ENCODE peak calls at places on chromosomes 11 and 22, in nine cellular contexts. Y is A549, G is right lobe of liver, E is GM12892, K is IMR-90, M is lower leg skin, H is erythroblast, B is testis, C is body of pancreas. V is an unnamed sample.

GRCh38 chr22:49927483-49928184 is 9.2 kb downstream of the CRELD2 start:
- DNase-seq in B (no peak), H (no peak), M (no peak), C (no peak), Y (no peak), E (no peak), K (no peak), G (no peak), V (no peak)

GRCh38 chr11:117691501-117691900 is 105.5 kb downstream of the DSCAML1 start:
- DNase-seq in M (no peak), G (no peak), C (no peak), B (no peak), E (no peak), Y (no peak), K (no peak), H (no peak), V (no peak)

GRCh38 chr11:10076458-10077141 is 217.4 kb downstream of the SBF2 start:
- DNase-seq in C (peak), M (no peak), B (peak), E (no peak), K (peak), H (peak), G (peak), Y (peak), V (peak)

GRCh38 chr11:119335091-119335654 is 846 bp downstream of the RNF26 start:
- DNase-seq in M (no peak), E (no peak), G (peak), K (no peak), Y (no peak), B (no peak), C (no peak), H (peak), V (no peak)

GRCh38 chr11:84853841-84854497 is 773.2 kb downstream of the DLG2 start:
- DNase-seq in G (no peak), Y (no peak), H (no peak), B (no peak), M (no peak), E (no peak), K (no peak), C (no peak), V (no peak)

GRCh38 chr22:20423636-20424511 is 13.8 kb downstream of the SCARF2 start:
- DNase-seq in E (no peak), K (no peak), G (no peak), M (no peak), B (no peak), Y (no peak), H (no peak), C (no peak), V (peak)

GRCh38 chr11:33406241-33406640 is 149.1 kb downstream of the HIPK3 start:
- DNase-seq in C (no peak), K (no peak), E (no peak), Y (no peak), M (no peak), H (no peak), B (no peak), G (no peak), V (no peak)

GRCh38 chr22:48434868-48435250 is 1392.8 kb downstream of the BRD1 start:
- DNase-seq in Y (no peak), M (no peak), K (no peak), E (no peak), B (no peak), G (peak), H (no peak), C (no peak), V (no peak)

GRCh38 chr11:61333638-61334433 is 808 bp downstream of the TKFC start:
- DNase-seq in M (no peak), H (no peak), G (no peak), B (no peak), E (no peak), C (no peak), K (no peak), Y (no peak), V (peak)

GRCh38 chr11:73143126-73143838 is 1.2 kb upstream of the FCHSD2 start:
- DNase-seq in E (no peak), Y (no peak), B (no peak), M (peak), H (peak), K (peak), G (no peak), C (peak), V (peak)

GRCh38 chr11:116731821-116732739 is 40.7 kb downstream of the BUD13 start:
- DNase-seq in C (no peak), M (peak), H (no peak), E (no peak), Y (no peak), B (no peak), G (no peak), K (no peak), V (no peak)

GRCh38 chr11:45237666-45238348 is 48.3 kb downstream of the SYT13 start:
- DNase-seq in H (no peak), B (no peak), M (no peak), K (no peak), E (no peak), G (no peak), C (no peak), Y (no peak), V (no peak)

GRCh38 chr11:124535552-124536232 is 7.8 kb downstream of the OR8B12 start:
- DNase-seq in K (peak), B (no peak), C (no peak), Y (peak), M (no peak), G (no peak), H (no peak), E (no peak), V (peak)

GRCh38 chr22:35307892-35308291 is 8.2 kb downstream of the TOM1 start:
- DNase-seq in H (no peak), Y (no peak), E (no peak), G (no peak), M (no peak), K (no peak), B (no peak), C (no peak), V (no peak)

GRCh38 chr11:60869451-60869825 is 2.1 kb downstream of the ZP1 start:
- DNase-seq in G (no peak), K (no peak), B (peak), M (peak), Y (no peak), C (no peak), H (no peak), E (no peak), V (no peak)

GRCh38 chr22:43625242-43625641 is 186.9 kb downstream of the EFCAB6 start:
- DNase-seq in Y (peak), B (no peak), M (peak), C (no peak), E (no peak), H (no peak), G (no peak), K (no peak), V (no peak)

GRCh38 chr11:45658292-45658991 is 7.0 kb downstream of the CHST1 start:
- DNase-seq in Y (no peak), M (peak), B (peak), C (peak), G (peak), E (no peak), H (no peak), K (peak), V (peak)

GRCh38 chr11:123330948-123331347 is 99.1 kb upstream of the GRAMD1B start:
- DNase-seq in M (no peak), C (no peak), E (no peak), B (no peak), G (no peak), K (no peak), H (no peak), Y (no peak), V (no peak)

GRCh38 chr11:69053546-69054396 is 5.0 kb downstream of the TPCN2 start:
- DNase-seq in M (no peak), H (no peak), Y (no peak), B (no peak), G (no peak), K (no peak), C (no peak), E (no peak), V (no peak)

GRCh38 chr11:62709262-62710000 is 2.0 kb downstream of the GNG3 start:
- DNase-seq in H (peak), E (peak), B (peak), C (peak), Y (peak), G (peak), K (peak), M (peak), V (peak)

GRCh38 chr22:19066531-19067271 is 55.5 kb downstream of the DGCR2 start:
- DNase-seq in K (peak), E (no peak), C (no peak), G (no peak), Y (no peak), M (no peak), B (no peak), H (no peak), V (no peak)

GRCh38 chr22:36256474-36256873 is 3.5 kb downstream of the APOL1 start:
- DNase-seq in Y (no peak), M (no peak), G (no peak), B (no peak), H (no peak), C (no peak), E (no peak), K (peak), V (no peak)

GRCh38 chr11:120775986-120776682 is 247.8 kb upstream of the TBCEL start:
- DNase-seq in B (no peak), M (peak), H (no peak), G (no peak), E (no peak), K (no peak), Y (no peak), C (no peak), V (no peak)

GRCh38 chr22:46894081-46894671 is 131.7 kb downstream of the TBC1D22A start:
- DNase-seq in Y (no peak), B (peak), E (no peak), G (no peak), C (no peak), H (no peak), M (peak), K (peak), V (no peak)

GRCh38 chr11:36441610-36442208 is 68.4 kb downstream of the TRAF6 start:
- DNase-seq in M (no peak), G (no peak), B (no peak), Y (no peak), C (no peak), K (no peak), H (no peak), E (no peak), V (no peak)

GRCh38 chr22:17159504-17159951 is 451 bp upstream of the HDHD5 start:
- DNase-seq in E (no peak), G (peak), Y (peak), M (peak), K (peak), C (peak), B (peak), H (no peak), V (peak)

GRCh38 chr11:73186294-73186850 is 31.7 kb upstream of the P2RY2 start:
- DNase-seq in K (no peak), B (no peak), C (no peak), G (no peak), M (no peak), Y (peak), E (no peak), H (no peak), V (peak)

GRCh38 chr22:18976197-18976751 is 40.2 kb upstream of the PRODH start:
- DNase-seq in E (no peak), B (no peak), G (peak), Y (no peak), H (no peak), C (peak), K (no peak), M (no peak), V (no peak)

GRCh38 chr22:45105281-45105700 is 58.4 kb upstream of the NUP50 start:
- DNase-seq in B (peak), E (no peak), M (no peak), H (no peak), K (peak), G (no peak), Y (peak), C (no peak), V (no peak)

GRCh38 chr11:73167555-73167954 is 25.4 kb upstream of the FCHSD2 start:
- DNase-seq in Y (no peak), G (no peak), E (no peak), M (no peak), C (no peak), B (peak), K (no peak), H (no peak), V (no peak)

GRCh38 chr11:35662061-35662648 is 420 bp upstream of the TRIM44 start:
- DNase-seq in M (no peak), E (no peak), C (no peak), Y (no peak), G (peak), H (peak), K (no peak), B (no peak), V (no peak)

GRCh38 chr11:117822031-117822521 is 2.5 kb downstream of the FXYD2 start:
- DNase-seq in B (peak), Y (no peak), M (no peak), G (no peak), C (peak), K (no peak), E (no peak), H (no peak), V (peak)

GRCh38 chr11:19686234-19686633 is 26.4 kb upstream of the NAV2 start:
- DNase-seq in M (no peak), G (no peak), B (no peak), H (no peak), K (no peak), E (no peak), C (no peak), Y (no peak), V (no peak)

GRCh38 chr11:38460901-38461300 is 1862.9 kb upstream of the RAG2 start:
- DNase-seq in B (no peak), E (no peak), H (no peak), C (peak), K (peak), M (no peak), G (no peak), Y (no peak), V (peak)

GRCh38 chr11:58546841-58547240 is 28.8 kb downstream of the LPXN start:
- DNase-seq in M (no peak), E (no peak), Y (no peak), G (no peak), C (no peak), B (no peak), K (no peak), H (no peak), V (no peak)

GRCh38 chr11:88059326-88059725 is 115.9 kb downstream of the RAB38 start:
- DNase-seq in E (no peak), H (no peak), K (no peak), B (no peak), Y (no peak), C (no peak), M (no peak), G (no peak), V (no peak)

GRCh38 chr11:62806611-62807121 is 1.4 kb upstream of the NXF1 start:
- DNase-seq in Y (no peak), H (no peak), K (peak), B (no peak), E (no peak), G (peak), M (no peak), C (peak), V (peak)

GRCh38 chr11:20715464-20715863 is 46.1 kb downstream of the NELL1 start:
- DNase-seq in B (no peak), Y (no peak), C (no peak), M (no peak), G (no peak), H (no peak), E (no peak), K (no peak), V (no peak)

GRCh38 chr11:14642873-14643696 is 519 bp upstream of the PDE3B start:
- DNase-seq in M (peak), Y (peak), C (peak), E (no peak), H (peak), G (no peak), B (no peak), K (no peak), V (peak)

GRCh38 chr11:14642453-14642852 is 1.2 kb upstream of the PDE3B start:
- DNase-seq in M (no peak), C (no peak), K (no peak), H (no peak), Y (no peak), E (no peak), B (no peak), G (no peak), V (peak)

GRCh38 chr11:14645247-14645912 is 1.8 kb downstream of the PDE3B start:
- DNase-seq in Y (no peak), G (no peak), B (no peak), C (no peak), K (peak), H (peak), E (no peak), M (no peak), V (peak)

GRCh38 chr11:14644396-14645246 is 1.0 kb downstream of the PDE3B start:
- DNase-seq in E (no peak), B (peak), H (peak), G (peak), M (peak), C (peak), K (no peak), Y (peak), V (peak)

GRCh38 chr11:14643697-14644395 is at the start of gene PDE3B:
- DNase-seq in G (peak), B (peak), K (peak), E (peak), Y (peak), C (peak), M (peak), H (peak), V (peak)
- TF ChIP-seq POLR2A in G (peak), B (no peak), K (no peak), E (peak), Y (peak), C (peak), M (no peak), H (peak), V (peak)

GRCh38 chr11:113779496-113779895 is at the start of gene CLDN25:
- DNase-seq in H (no peak), B (no peak), E (no peak), K (no peak), G (no peak), C (no peak), Y (no peak), M (no peak), V (no peak)

GRCh38 chr11:113782134-113782533 is 2.5 kb downstream of the CLDN25 start:
- DNase-seq in B (no peak), E (no peak), Y (no peak), M (no peak), H (no peak), K (no peak), G (no peak), C (no peak), V (no peak)

GRCh38 chr11:113774174-113774503 is 647 bp upstream of the ZW10 start:
- DNase-seq in H (no peak), C (no peak), M (no peak), K (no peak), B (no peak), Y (no peak), G (no peak), E (no peak), V (no peak)

GRCh38 chr11:113781682-113782081 is 2.1 kb downstream of the CLDN25 start:
- DNase-seq in H (no peak), G (peak), E (no peak), M (no peak), K (no peak), B (no peak), C (no peak), Y (no peak), V (no peak)

GRCh38 chr11:113778111-113778910 is 1.3 kb upstream of the CLDN25 start:
- DNase-seq in M (no peak), E (no peak), Y (no peak), C (peak), B (no peak), G (no peak), H (no peak), K (peak), V (peak)
- TF ChIP-seq POLR2A in M (no peak), E (no peak), Y (no peak), C (no peak), B (no peak), G (no peak), H (no peak), K (no peak), V (no peak)

GRCh38 chr22:37638351-37639069 is 959 bp upstream of the SH3BP1 start:
- DNase-seq in C (no peak), H (peak), M (no peak), G (no peak), K (no peak), B (no peak), Y (no peak), E (no peak), V (no peak)
- TF ChIP-seq POLR2A in C (no peak), H (peak), M (no peak), G (no peak), K (no peak), B (no peak), Y (no peak), E (no peak), V (no peak)

GRCh38 chr11:93740031-93740801 is 1.1 kb downstream of the TAF1D start:
- DNase-seq in G (no peak), H (peak), K (peak), E (no peak), B (peak), Y (peak), C (peak), M (no peak), V (peak)

GRCh38 chr11:93740802-93741093 is 547 bp downstream of the TAF1D start:
- DNase-seq in E (peak), M (peak), H (peak), K (peak), Y (peak), C (peak), B (peak), G (peak), V (peak)

GRCh38 chr11:93743316-93743715 is 1.8 kb downstream of the C11orf54 start:
- DNase-seq in H (peak), Y (peak), C (no peak), M (no peak), B (no peak), E (no peak), K (no peak), G (no peak), V (no peak)

GRCh38 chr11:93741882-93742226 is 382 bp downstream of the C11orf54 start:
- DNase-seq in K (peak), Y (peak), H (peak), C (peak), B (no peak), G (peak), E (peak), M (no peak), V (no peak)

DNA sequence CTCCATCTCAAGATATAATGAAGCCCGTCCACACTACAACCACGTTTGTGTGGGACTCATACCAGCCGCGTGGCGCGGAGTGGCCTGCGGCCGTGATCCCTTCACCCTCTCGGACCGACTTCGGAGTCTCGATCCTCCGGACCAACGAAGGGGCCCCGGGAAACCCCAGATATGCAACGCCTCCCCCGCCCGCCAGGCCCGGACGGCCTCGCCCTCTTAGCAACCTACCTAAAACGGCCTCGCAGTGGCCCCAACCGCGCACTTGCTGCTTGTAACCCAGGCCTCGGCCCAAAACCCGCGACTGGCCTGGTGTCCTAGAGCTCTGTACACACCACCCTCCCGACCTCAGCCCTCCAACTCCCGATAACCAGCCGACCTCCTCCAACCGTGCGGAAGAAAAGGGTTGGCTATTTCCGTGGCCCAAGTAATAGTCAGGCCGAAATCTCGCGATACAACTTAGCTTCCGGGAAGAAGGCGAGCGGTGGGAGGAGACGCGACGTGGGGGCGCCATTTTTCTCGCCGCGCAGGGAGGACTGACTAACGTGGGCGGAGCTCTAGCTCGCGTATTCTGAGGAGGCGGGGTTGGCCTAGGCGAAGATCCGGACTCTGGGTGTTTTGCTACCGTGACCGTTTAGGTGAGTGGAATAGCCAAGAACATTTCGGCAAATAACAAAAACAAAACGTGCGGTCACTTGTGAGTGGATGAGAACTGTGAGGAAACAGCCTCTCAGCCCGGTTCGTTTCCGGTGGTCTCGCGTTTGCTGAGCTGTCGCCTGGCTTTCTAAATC is at the start of the genes C11orf54 and TAF1D:
- DNase-seq in K (peak), Y (peak), E (peak), C (peak), B (peak), H (peak), M (peak), G (peak), V (peak)
- TF ChIP-seq POLR2A in K (peak), Y (peak), E (peak), C (peak), B (no peak), H (peak), M (no peak), G (peak), V (peak)

GRCh38 chr11:12827929-12828812 is 153.9 kb downstream of the TEAD1 start:
- DNase-seq in K (peak), C (peak), Y (peak), G (peak), M (peak), E (no peak), B (peak), H (peak), V (peak)
- TF ChIP-seq POLR2A in K (no peak), C (no peak), Y (no peak), G (no peak), M (no peak), E (peak), B (no peak), H (peak), V (no peak)

GRCh38 chr22:42581762-42582716 is 28.3 kb downstream of the SERHL2 start:
- DNase-seq in K (peak), C (peak), M (peak), E (peak), Y (peak), G (peak), H (peak), B (peak), V (peak)
- TF ChIP-seq POLR2A in K (peak), C (no peak), M (no peak), E (peak), Y (peak), G (peak), H (peak), B (no peak), V (peak)

V was measured in NB4.